ENCODE peak calls at places on chromosome 10, in eight cellular contexts. N, K, Q, A, P, J, Z and Y are unnamed samples.

GRCh38 chr10:13074562-13075451 is 25.2 kb upstream of the OPTN start:
- DNase-seq in K (peak; percentile 71), J (peak; percentile 61), A (peak; percentile 64), N (peak; percentile 61), Z (peak; percentile 89), P (peak; percentile 77), Q (peak; percentile 63), Y (peak; percentile 41)

GRCh38 chr10:43880160-43880559 is 231.5 kb upstream of the ZNF32 start:
- DNase-seq in N (no peak), A (no peak), P (no peak), J (no peak), Q (peak; percentile 49), K (no peak), Z (no peak), Y (no peak)

GRCh38 chr10:79056361-79056735 is 12.4 kb upstream of the ZMIZ1 start:
- DNase-seq in A (no peak), J (no peak), N (no peak), Z (no peak), P (peak; percentile 43), Q (no peak), K (no peak), Y (no peak)

GRCh38 chr10:70773965-70774809 is 11.0 kb downstream of the TBATA start:
- DNase-seq in K (no peak), N (no peak), P (no peak), Q (peak; percentile 47), J (no peak), A (no peak), Z (no peak), Y (peak; percentile 2)

GRCh38 chr10:29957887-29958330 is 101.5 kb downstream of the JCAD start:
- DNase-seq in J (no peak), K (peak; percentile 69), Z (no peak), N (peak; percentile 63), P (no peak), A (peak; percentile 75), Q (no peak), Y (no peak)

GRCh38 chr10:48626986-48627731 is 22.3 kb upstream of the ARHGAP22 start:
- DNase-seq in P (no peak), A (no peak), K (no peak), N (no peak), Q (no peak), J (no peak), Z (no peak), Y (no peak)

GRCh38 chr10:79048639-79049550 is 19.9 kb upstream of the ZMIZ1 start:
- DNase-seq in P (peak; percentile 43), Q (no peak), K (no peak), Z (no peak), A (no peak), N (peak; percentile 8), J (no peak), Y (no peak)

GRCh38 chr10:33258951-33259350 is 75.5 kb downstream of the NRP1 start:
- DNase-seq in N (no peak), P (no peak), K (peak; percentile 67), Q (no peak), Z (peak; percentile 33), A (no peak), J (no peak), Y (no peak)

GRCh38 chr10:97876387-97876786 is 26.7 kb downstream of the GOLGA7B start:
- DNase-seq in P (no peak), Q (no peak), A (no peak), K (no peak), Z (no peak), N (no peak), J (no peak), Y (no peak)

GRCh38 chr10:97870990-97871389 is 21.3 kb downstream of the GOLGA7B start:
- DNase-seq in K (no peak), J (no peak), A (no peak), Z (no peak), N (no peak), P (no peak), Q (no peak), Y (no peak)

GRCh38 chr10:97874332-97874731 is 24.7 kb downstream of the GOLGA7B start:
- DNase-seq in P (no peak), A (no peak), N (no peak), K (no peak), Z (no peak), Q (no peak), J (no peak), Y (no peak)

GRCh38 chr10:97875391-97875790 is 25.7 kb downstream of the GOLGA7B start:
- DNase-seq in A (no peak), Q (no peak), Z (no peak), J (no peak), N (no peak), K (no peak), P (no peak), Y (no peak)

GRCh38 chr10:97873569-97873968 is 23.9 kb downstream of the GOLGA7B start:
- DNase-seq in A (no peak), Z (no peak), P (no peak), K (no peak), Q (no peak), N (no peak), J (no peak), Y (no peak)
- TF ChIP-seq CTCF in A (no peak), Z (no peak), P (no peak), K (no peak), Q (no peak), N (no peak), J (no peak), Y (no peak)

GRCh38 chr10:117133273-117134083 is 4.6 kb downstream of the VAX1 start:
- DNase-seq in P (no peak), Z (no peak), Q (no peak), J (no peak), A (no peak), N (no peak), K (no peak), Y (no peak)

GRCh38 chr10:117135480-117136140 is 2.5 kb downstream of the VAX1 start:
- DNase-seq in Z (no peak), N (no peak), A (no peak), J (no peak), K (no peak), Q (no peak), P (no peak), Y (no peak)

GRCh38 chr10:117135026-117135372 is 3.1 kb downstream of the VAX1 start:
- DNase-seq in Z (no peak), K (no peak), J (no peak), A (no peak), Q (no peak), N (no peak), P (no peak), Y (no peak)

GRCh38 chr10:117132751-117133231 is 5.3 kb downstream of the VAX1 start:
- DNase-seq in K (no peak), Q (no peak), N (no peak), A (no peak), J (no peak), P (no peak), Z (no peak), Y (no peak)

DNA sequence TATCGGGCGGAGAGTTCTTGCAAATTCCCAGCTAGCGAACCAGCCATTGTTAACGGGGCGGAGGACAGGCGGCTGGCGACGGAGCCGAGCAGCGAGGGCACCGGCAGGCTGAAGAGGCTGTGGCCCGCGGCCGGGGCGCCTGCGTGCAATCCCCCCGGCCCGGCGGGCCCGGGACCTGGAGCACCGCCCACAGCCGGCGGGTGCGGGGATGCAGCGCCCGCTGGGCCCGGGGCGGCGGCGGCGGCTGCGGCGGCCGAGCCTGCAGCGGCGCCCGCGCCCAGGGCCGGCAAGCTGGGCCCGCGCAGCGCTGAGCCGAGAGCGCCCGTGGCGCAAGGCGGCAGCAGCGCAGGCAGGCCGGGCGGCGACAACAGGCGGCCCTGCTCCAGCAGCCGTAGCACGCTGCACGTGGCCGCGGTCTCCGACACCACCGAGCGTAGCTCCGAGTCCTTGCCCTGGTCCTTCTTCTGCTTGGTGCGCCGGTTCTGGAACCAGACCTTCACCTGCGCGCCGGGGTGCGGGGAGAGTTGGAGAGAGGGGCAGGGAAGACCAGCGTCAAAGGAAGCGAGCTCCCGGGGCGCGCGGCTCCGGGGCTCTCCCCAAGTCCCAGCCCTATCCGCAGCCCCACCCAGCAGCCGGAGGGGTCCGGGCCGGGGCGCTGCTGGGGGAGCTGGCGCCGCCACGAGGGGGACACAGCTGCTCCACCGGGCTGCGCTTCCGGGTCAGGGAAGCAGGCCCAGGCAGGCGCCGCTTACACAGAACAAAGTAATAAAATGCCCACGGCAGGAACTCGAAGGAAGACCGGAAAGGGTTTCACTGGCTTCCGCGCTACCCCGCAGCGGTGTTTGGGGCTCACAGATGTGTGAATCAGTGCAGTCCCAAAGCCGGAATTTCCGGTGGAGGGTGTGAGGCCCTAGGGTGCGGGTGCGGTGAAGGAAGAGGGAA is 3.7 kb downstream of the VAX1 start:
- DNase-seq in Z (peak; percentile 53), A (no peak), J (no peak), K (no peak), P (no peak), Q (no peak), N (no peak), Y (no peak)
- H3K9me3 ChIP-seq in Z (no peaks in the 10 kb centered on the region), A (no peaks in the 10 kb centered on the region), J (no peaks in the 10 kb centered on the region), K (no peaks in the 10 kb centered on the region), P (peaks cover 4% of the 10 kb centered on the region), Q (no peaks in the 10 kb centered on the region), N (no peaks in the 10 kb centered on the region), Y (no peaks in the 10 kb centered on the region)

GRCh38 chr10:44978570-44979280 is at the start of gene DEPP1:
- DNase-seq in Z (peak; percentile 98), J (peak; percentile 87), P (peak; percentile 93), Q (peak; percentile 96), N (peak; percentile 99), A (peak; percentile 97), K (peak; percentile 95), Y (no peak)
- H3K4me1 ChIP-seq in Z (peaks cover 71% of the 10 kb centered on the region), J (peaks cover 51% of the 10 kb centered on the region), P (peaks cover 4% of the 10 kb centered on the region), Q (peaks cover 100% of the 10 kb centered on the region), N (peaks cover 83% of the 10 kb centered on the region), A (peaks cover 42% of the 10 kb centered on the region), K (peaks cover 66% of the 10 kb centered on the region), Y (peaks cover 15% of the 10 kb centered on the region)

DNA sequence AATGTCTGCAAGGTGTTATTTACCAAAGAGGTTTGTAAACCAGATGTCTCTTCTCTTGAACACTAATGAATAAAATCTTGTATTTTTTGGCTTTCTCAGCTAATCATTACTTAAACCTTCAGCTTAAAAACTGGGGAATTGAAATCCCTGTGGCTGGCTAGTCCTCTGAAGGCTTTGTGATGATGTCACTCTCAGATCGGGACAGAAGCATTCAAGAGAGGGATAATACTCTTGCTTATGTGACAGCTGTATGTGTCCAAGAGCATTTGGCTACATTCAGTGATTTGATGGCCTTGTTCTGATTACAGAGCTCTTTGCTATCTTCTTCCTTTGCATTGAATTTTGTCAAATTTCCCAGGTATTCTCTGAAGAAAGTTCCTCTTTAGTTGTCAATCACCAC is 130.4 kb downstream of the BICC1 start:
- DNase-seq in K (no peak), Z (no peak), A (no peak), N (no peak), P (no peak), Q (no peak), J (no peak), Y (no peak)
- TF ChIP-seq CTCF in K (no peak), Z (no peak), A (no peak), N (no peak), P (no peak), Q (no peak), J (no peak), Y (no peak)

DNA sequence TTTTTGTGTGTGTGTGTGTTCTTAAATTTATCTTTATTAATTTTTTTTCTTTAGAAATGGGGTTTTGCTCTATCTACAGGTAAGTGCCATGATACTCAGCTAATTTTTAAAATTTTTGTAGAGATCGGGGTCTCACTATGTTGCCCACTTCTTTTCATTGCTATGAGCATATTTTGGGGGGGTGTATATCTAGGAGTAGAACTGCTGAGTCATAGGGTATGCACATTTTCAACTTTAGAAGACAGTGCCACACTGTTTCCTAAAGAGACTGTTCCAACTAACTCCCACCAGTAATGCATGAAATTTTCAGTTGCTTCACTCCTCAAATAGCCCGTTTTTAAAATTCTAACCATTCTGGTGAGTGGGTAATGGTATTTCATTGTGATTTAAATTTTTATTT is 108.3 kb downstream of the CUL2 start:
- DNase-seq in A (no peak), J (no peak), K (no peak), P (no peak), N (no peak), Q (no peak), Z (no peak), Y (no peak)
- H3K9me3 ChIP-seq in A (no peaks in the 10 kb centered on the region), J (no peaks in the 10 kb centered on the region), K (no peaks in the 10 kb centered on the region), P (peaks cover 6% of the 10 kb centered on the region), N (no peaks in the 10 kb centered on the region), Q (peaks cover 22% of the 10 kb centered on the region), Z (peaks cover 5% of the 10 kb centered on the region), Y (no peaks in the 10 kb centered on the region)